ENCODE peak calls at places on chromosomes 16 and 17, in four cellular contexts. One of them, this sample, is unnamed.
A peak's percentile ranks its signal among the peaks of the same experiment; 100 is the strongest.

GRCh38 chr16:30004811-30005242 is 6.0 kb downstream of the DOC2A start:
- DNase-seq in CD8-positive, alpha-beta memory T cell: no peak
- DNase-seq in prostate gland: no peak
- DNase-seq in suprapubic skin: no peak
- DNase-seq in this sample: no peak

GRCh38 chr16:89547860-89548259 is 12.6 kb upstream of the RPL13 start:
- DNase-seq in CD8-positive, alpha-beta memory T cell: no peak
- DNase-seq in prostate gland: no peak
- DNase-seq in suprapubic skin: no peak
- DNase-seq in this sample: no peak

GRCh38 chr17:640436-640835 is 74.2 kb downstream of the VPS53 start:
- DNase-seq in CD8-positive, alpha-beta memory T cell: no peak
- DNase-seq in prostate gland: no peak
- DNase-seq in suprapubic skin: no peak
- DNase-seq in this sample: no peak

GRCh38 chr17:14840616-14841231 is 424.4 kb downstream of the PMP22 start:
- DNase-seq in prostate gland: no peak
- DNase-seq in suprapubic skin: no peak
- DNase-seq in CD8-positive, alpha-beta memory T cell: no peak
- DNase-seq in this sample: no peak

GRCh38 chr17:50660042-50660886 is 25.6 kb downstream of the ABCC3 start:
- DNase-seq in prostate gland: peak; percentile 58
- DNase-seq in suprapubic skin: no peak
- DNase-seq in CD8-positive, alpha-beta memory T cell: no peak
- DNase-seq in this sample: no peak

GRCh38 chr17:60914078-60914477 is 236.4 kb downstream of the BCAS3 start:
- DNase-seq in prostate gland: no peak
- DNase-seq in CD8-positive, alpha-beta memory T cell: no peak
- DNase-seq in suprapubic skin: no peak
- DNase-seq in this sample: no peak

GRCh38 chr17:36869856-36870617 is 67.2 kb upstream of the LHX1 start:
- DNase-seq in CD8-positive, alpha-beta memory T cell: no peak
- DNase-seq in suprapubic skin: no peak
- DNase-seq in prostate gland: no peak
- DNase-seq in this sample: peak; percentile 24

GRCh38 chr16:82344157-82344556 is 174.1 kb upstream of the MPHOSPH6 start:
- DNase-seq in suprapubic skin: no peak
- DNase-seq in prostate gland: peak; percentile 41
- DNase-seq in CD8-positive, alpha-beta memory T cell: no peak
- DNase-seq in this sample: no peak

GRCh38 chr16:4114257-4115208 is 1.7 kb downstream of the ADCY9 start:
- DNase-seq in suprapubic skin: no peak
- DNase-seq in prostate gland: no peak
- DNase-seq in CD8-positive, alpha-beta memory T cell: no peak
- DNase-seq in this sample: no peak